ENCODE peak calls at places on chromosomes 7 and 10, in nine cellular contexts. E, Y, C, G, Q, J, R, O and U are unnamed samples.

GRCh38 chr7:129650056-129650758 is 38.7 kb downstream of the NRF1 start:
- DNase-seq in Y (no peak), J (no peak), Q (no peak), C (no peak), R (peak; percentile 59), O (no peak), G (no peak), E (no peak), U (no peak)

GRCh38 chr10:99685232-99686041 is 26.1 kb downstream of the ENTPD7 start:
- DNase-seq in R (peak; percentile 61), C (no peak), Y (no peak), G (no peak), J (peak; percentile 33), E (no peak), Q (no peak), O (no peak), U (no peak)

GRCh38 chr7:155190608-155191536 is 106.8 kb upstream of the INSIG1 start:
- DNase-seq in J (peak; percentile 17), E (peak; percentile 51), O (peak; percentile 23), Q (no peak), Y (peak; percentile 91), G (peak; percentile 70), R (peak; percentile 73), C (no peak), U (peak; percentile 87)

GRCh38 chr10:72310636-72311035 is 36.9 kb downstream of the DDIT4 start:
- DNase-seq in J (no peak), E (no peak), G (no peak), Y (no peak), R (no peak), C (no peak), O (no peak), Q (no peak), U (no peak)

GRCh38 chr10:3814832-3815209 is 29.8 kb upstream of the KLF6 start:
- DNase-seq in E (no peak), O (no peak), C (no peak), R (no peak), Y (no peak), Q (peak; percentile 29), J (no peak), G (no peak), U (no peak)

GRCh38 chr7:47786557-47787248 is 161.6 kb downstream of the PKD1L1 start:
- DNase-seq in G (no peak), J (peak; percentile 99), R (peak; percentile 99), E (no peak), O (no peak), C (no peak), Y (no peak), Q (peak; percentile 90), U (no peak)

GRCh38 chr10:70432561-70433263 is 8.8 kb downstream of the NODAL start:
- DNase-seq in R (no peak), Q (no peak), O (no peak), J (no peak), E (no peak), C (no peak), Y (peak; percentile 15), G (no peak), U (no peak)

GRCh38 chr7:33854951-33855350 is 50.4 kb upstream of the BMPER start:
- DNase-seq in C (no peak), J (peak; percentile 78), Q (peak; percentile 82), O (no peak), E (no peak), G (no peak), Y (no peak), R (peak; percentile 84), U (no peak)

GRCh38 chr10:110495731-110496552 is 1.8 kb upstream of the DUSP5 start:
- DNase-seq in E (peak; percentile 52), O (peak; percentile 45), Q (no peak), J (peak; percentile 99), C (no peak), R (peak; percentile 95), G (peak; percentile 52), Y (no peak), U (peak; percentile 55)

GRCh38 chr10:51524041-51524440 is 175.4 kb downstream of the CSTF2T start:
- DNase-seq in C (no peak), J (peak; percentile 2), R (peak; percentile 73), O (no peak), E (no peak), G (no peak), Y (no peak), Q (no peak), U (no peak)

GRCh38 chr7:1124816-1125602 is 35.0 kb downstream of the ZFAND2A start:
- DNase-seq in Y (peak; percentile 56), R (peak; percentile 70), O (no peak), E (no peak), J (no peak), G (no peak), Q (no peak), C (no peak), U (peak; percentile 33)

GRCh38 chr7:142231716-142232115 is 26.1 kb downstream of the PRSS58 start:
- DNase-seq in Q (no peak), Y (no peak), C (no peak), R (peak; percentile 4), J (no peak), E (no peak), G (no peak), O (no peak), U (peak; percentile 90)

GRCh38 chr10:12252882-12253546 is 57.0 kb downstream of the CDC123 start:
- DNase-seq in J (no peak), Q (no peak), Y (peak; percentile 13), O (no peak), R (peak; percentile 21), E (peak; percentile 22), G (no peak), C (no peak), U (peak; percentile 63)

GRCh38 chr7:47180268-47180826 is 401.6 kb downstream of the TNS3 start:
- DNase-seq in C (peak; percentile 56), Y (no peak), O (no peak), E (peak; percentile 11), G (no peak), R (peak; percentile 81), J (peak; percentile 70), Q (no peak), U (no peak)

GRCh38 chr7:151131622-151132293 is 35.7 kb downstream of the GBX1 start:
- DNase-seq in O (no peak), Q (no peak), J (no peak), R (no peak), G (no peak), Y (no peak), E (no peak), C (no peak), U (no peak)

GRCh38 chr7:157718303-157719007 is 381.7 kb downstream of the DNAJB6 start:
- DNase-seq in R (no peak), E (no peak), C (no peak), O (no peak), J (no peak), Y (peak; percentile 49), G (no peak), Q (no peak), U (no peak)

GRCh38 chr7:99380823-99381663 is 6.5 kb downstream of the ARPC1B start:
- DNase-seq in J (peak; percentile 62), R (peak; percentile 41), G (peak; percentile 75), Y (no peak), C (no peak), O (peak; percentile 90), Q (no peak), E (peak; percentile 93), U (no peak)

GRCh38 chr10:25226775-25227682 is 52.2 kb downstream of the GPR158 start:
- DNase-seq in R (peak; percentile 79), G (no peak), Y (no peak), C (peak; percentile 3), O (no peak), J (peak; percentile 51), E (peak; percentile 9), Q (no peak), U (peak; percentile 55)

GRCh38 chr10:35821339-35821911 is 179.3 kb upstream of the FZD8 start:
- DNase-seq in C (no peak), Q (peak; percentile 39), O (no peak), J (peak; percentile 3), Y (no peak), R (no peak), G (no peak), E (no peak), U (no peak)